ENCODE peak calls at places on chromosomes 4 and X, in nine cellular contexts. I is islet precursor cell; A is NCI-H1092 treated with DMSO at 0.1 percent for 48 hours; O is AG04450; Y is epithelial cell of prostate; R is activated T-helper 1 cell treated with anti-CD3 and anti-CD28 coated beads, Interleukin-12 subunit alpha, Interleukin-12 subunit beta, Interleukin-2, Interleukin-4 antibody, amounts not matched to agents 30 ng/mL and 10 ng/mL and 1 ng/mL, durations not matched to agents 14 hours and 24 hours and 36 hours; B is HFFc6; U is non-pigmented ciliary epithelial cell; Q is EL. T is an unnamed sample.

GRCh38 chr4:67084801-67085200 is 460.5 kb downstream of the CENPC start:
- DNase-seq in I (no peak), A (no peak), O (no peak), Y (no peak), R (no peak), B (no peak), U (no peak), Q (no peak), T (no peak)

GRCh38 chr4:6425911-6426310 is 46.5 kb downstream of the PPP2R2C start:
- DNase-seq in I (no peak), A (no peak), O (no peak), Y (no peak), R (no peak), B (no peak), U (no peak), Q (no peak), T (no peak)

GRCh38 chr4:102620697-102621497 is 119.7 kb downstream of the NFKB1 start:
- DNase-seq in I (peak; percentile 78), A (peak; percentile 50), O (peak; percentile 38), Y (no peak), R (no peak), B (peak; percentile 87), U (peak; percentile 78), Q (peak; percentile 75), T (peak; percentile 50)

GRCh38 chr4:105474110-105474518 is 252 bp upstream of the PPA2 start:
- DNase-seq in I (no peak), A (no peak), O (peak; percentile 45), Y (no peak), R (no peak), B (peak; percentile 72), U (no peak), Q (no peak), T (no peak)

GRCh38 chrX:133413218-133413925 is 1.9 kb downstream of the GPC4 start:
- DNase-seq in I (peak; percentile 61), A (no peak), O (no peak), Y (no peak), R (no peak), B (no peak), U (no peak), Q (no peak), T (no peak)

GRCh38 chr4:69708211-69708610 is 52.2 kb downstream of the SULT1B1 start:
- DNase-seq in I (no peak), A (no peak), O (no peak), Y (no peak), R (no peak), B (no peak), U (no peak), Q (no peak), T (no peak)

GRCh38 chr4:5050520-5050955 is 742 bp upstream of the STK32B start:
- DNase-seq in I (peak; percentile 90), A (peak; percentile 67), O (peak; percentile 52), Y (no peak), R (no peak), B (peak; percentile 60), U (peak; percentile 44), Q (peak; percentile 83), T (no peak)

GRCh38 chr4:175810360-175810759 is 1.7 kb downstream of the GPM6A start:
- DNase-seq in I (no peak), A (no peak), O (no peak), Y (no peak), R (no peak), B (no peak), U (no peak), Q (no peak), T (no peak)

GRCh38 chrX:17535229-17535628 is 160.2 kb downstream of the NHS start:
- DNase-seq in I (peak; percentile 65), A (peak; percentile 4), O (no peak), Y (no peak), R (peak; percentile 6), B (no peak), U (no peak), Q (peak; percentile 26), T (no peak)

GRCh38 chrX:105375816-105376215 is 155.3 kb upstream of the TEX13A start:
- DNase-seq in I (no peak), A (no peak), O (no peak), Y (peak; percentile 12), R (no peak), B (peak; percentile 35), U (no peak), Q (no peak), T (peak; percentile 16)

GRCh38 chrX:54180403-54180802 is 2.7 kb downstream of the FAM120C start:
- DNase-seq in I (no peak), A (no peak), O (no peak), Y (no peak), R (no peak), B (peak; percentile 1), U (peak; percentile 19), Q (peak; percentile 47), T (no peak)

GRCh38 chr4:36676139-36677050 is 395.0 kb downstream of the DTHD1 start:
- DNase-seq in I (no peak), A (no peak), O (no peak), Y (no peak), R (no peak), B (no peak), U (no peak), Q (no peak), T (no peak)

GRCh38 chrX:151393514-151393913 is 3.5 kb upstream of the VMA21 start:
- DNase-seq in I (no peak), A (no peak), O (no peak), Y (no peak), R (peak; percentile 57), B (no peak), U (no peak), Q (no peak), T (no peak)

GRCh38 chrX:72052415-72053090 is 79.2 kb downstream of the RTL5 start:
- DNase-seq in I (peak; percentile 46), A (no peak), O (no peak), Y (no peak), R (no peak), B (no peak), U (no peak), Q (no peak), T (no peak)

GRCh38 chr4:77930876-77931275 is 68.2 kb downstream of the MRPL1 start:
- DNase-seq in I (no peak), A (no peak), O (no peak), Y (no peak), R (no peak), B (no peak), U (no peak), Q (no peak), T (no peak)

GRCh38 chr4:7890635-7891393 is 48.8 kb downstream of the AFAP1 start:
- DNase-seq in I (no peak), A (no peak), O (no peak), Y (peak; percentile 60), R (no peak), B (peak; percentile 94), U (no peak), Q (peak; percentile 94), T (peak; percentile 87)

GRCh38 chr4:8459867-8460453 is 19.4 kb downstream of the TRMT44 start:
- DNase-seq in I (no peak), A (no peak), O (no peak), Y (no peak), R (no peak), B (no peak), U (no peak), Q (peak; percentile 34), T (no peak)

GRCh38 chr4:153067376-153067775 is 131.3 kb downstream of the FHDC1 start:
- DNase-seq in I (peak; percentile 63), A (no peak), O (no peak), Y (no peak), R (no peak), B (peak; percentile 8), U (no peak), Q (peak; percentile 51), T (no peak)

GRCh38 chrX:50125480-50125879 is 75.3 kb downstream of the AKAP4 start:
- DNase-seq in I (no peak), A (no peak), O (no peak), Y (no peak), R (no peak), B (no peak), U (no peak), Q (no peak), T (no peak)

GRCh38 chr4:53592128-53592527 is 842 bp upstream of the LNX1 start:
- DNase-seq in I (peak; percentile 95), A (no peak), O (no peak), Y (no peak), R (no peak), B (no peak), U (no peak), Q (no peak), T (no peak)